ENCODE peak calls at places on chromosomes 3 and 15, in ten cellular contexts. C is AG20443; A is iPS DF 19.7; L is effector memory CD4-positive, alpha-beta T cell; B is activated T-cell treated with anti-CD3 and anti-CD28 coated beads for 4 hours; J is tibial artery; O is activated CD8-positive, alpha-beta T cell treated with anti-CD3 and anti-CD28 coated beads for 36 hours; E is GM23248; H is NCI-H1092 treated with DMSO at 0.1 percent for 48 hours; P is activated CD4-positive, CD25-positive, alpha-beta regulatory T cell. N is an unnamed sample.

GRCh38 chr3:154904328-154904727 is 175.8 kb upstream of the MME start:
- DNase-seq in E (peak; percentile 53), C (peak; percentile 30), H (no peak), L (no peak), B (no peak), O (no peak), P (no peak), J (no peak), A (peak; percentile 30), N (no peak)

GRCh38 chr3:15181511-15181910 is 24.5 kb upstream of the CAPN7 start:
- DNase-seq in A (no peak), J (no peak), E (no peak), P (no peak), O (no peak), L (no peak), H (no peak), B (no peak), C (no peak), N (no peak)

GRCh38 chr3:116059421-116060096 is 385.7 kb downstream of the LSAMP start:
- DNase-seq in B (no peak), A (peak; percentile 78), O (no peak), L (no peak), E (peak; percentile 85), C (peak; percentile 81), H (no peak), J (no peak), P (no peak), N (peak; percentile 63)

GRCh38 chr15:62104846-62105245 is 38.1 kb downstream of the C2CD4A start:
- DNase-seq in E (no peak), J (no peak), H (no peak), B (no peak), L (no peak), A (no peak), P (no peak), C (no peak), O (no peak), N (no peak)

GRCh38 chr3:125148836-125149235 is 63.7 kb downstream of the SLC12A8 start:
- DNase-seq in E (peak; percentile 88), A (no peak), H (no peak), B (no peak), O (peak; percentile 37), L (no peak), P (no peak), C (peak; percentile 88), J (peak; percentile 85), N (no peak)

GRCh38 chr15:59632714-59633113 is 21.1 kb downstream of the GCNT3 start:
- DNase-seq in B (no peak), P (no peak), H (no peak), J (no peak), L (no peak), C (peak; percentile 38), E (peak; percentile 35), O (no peak), A (peak; percentile 38), N (no peak)

GRCh38 chr15:33654859-33655258 is 313.4 kb upstream of the CHRM5 start:
- DNase-seq in C (no peak), P (no peak), B (no peak), A (no peak), L (no peak), O (no peak), J (no peak), E (peak; percentile 38), H (no peak), N (no peak)

GRCh38 chr3:140225996-140226395 is 291.0 kb downstream of the CLSTN2 start:
- DNase-seq in B (no peak), L (no peak), H (no peak), E (no peak), O (no peak), A (no peak), J (no peak), C (no peak), P (no peak), N (no peak)

GRCh38 chr3:129476586-129476985 is 36.6 kb downstream of the IFT122 start:
- DNase-seq in B (no peak), C (no peak), J (no peak), L (no peak), P (no peak), O (no peak), H (no peak), E (no peak), A (no peak), N (no peak)

GRCh38 chr3:71542548-71543370 is 40.8 kb downstream of the FOXP1 start:
- DNase-seq in J (peak; percentile 91), E (peak; percentile 98), O (peak; percentile 41), A (no peak), P (no peak), L (no peak), B (no peak), H (no peak), C (peak; percentile 91), N (no peak)

GRCh38 chr15:75070674-75071073 is 47.3 kb downstream of the PPCDC start:
- DNase-seq in O (no peak), E (no peak), P (no peak), A (no peak), L (no peak), B (no peak), H (no peak), C (no peak), J (no peak), N (no peak)

GRCh38 chr3:194318511-194319161 is 32.5 kb downstream of the CPN2 start:
- DNase-seq in B (no peak), L (no peak), E (peak; percentile 37), A (no peak), C (no peak), J (no peak), O (no peak), H (no peak), P (no peak), N (no peak)

GRCh38 chr15:34126522-34126921 is 24.6 kb downstream of the PGBD4 start:
- DNase-seq in C (no peak), B (no peak), H (no peak), A (no peak), O (no peak), E (no peak), P (no peak), J (no peak), L (no peak), N (no peak)

GRCh38 chr3:50623840-50624474 is 7.0 kb downstream of the MAPKAPK3 start:
- DNase-seq in B (no peak), H (no peak), L (no peak), E (peak; percentile 77), J (no peak), A (no peak), C (peak; percentile 22), P (no peak), O (peak; percentile 88), N (no peak)

GRCh38 chr15:29859981-29860745 is 37.9 kb upstream of the TJP1 start:
- DNase-seq in C (peak; percentile 86), A (no peak), H (no peak), L (no peak), B (no peak), E (peak; percentile 88), O (no peak), P (no peak), J (no peak), N (no peak)

GRCh38 chr15:82543155-82543554 is 2.9 kb upstream of the RPS17 start:
- DNase-seq in J (no peak), H (no peak), P (no peak), O (no peak), E (peak; percentile 77), B (no peak), L (no peak), A (no peak), C (peak; percentile 83), N (no peak)

GRCh38 chr3:127260416-127260815 is 27.4 kb downstream of the PRR20G start:
- DNase-seq in C (no peak), J (no peak), B (no peak), A (no peak), H (no peak), P (no peak), L (no peak), O (no peak), E (no peak), N (no peak)

GRCh38 chr3:184815046-184815930 is 3.3 kb downstream of the VPS8 start:
- DNase-seq in H (no peak), E (peak; percentile 77), A (no peak), L (no peak), J (no peak), C (peak; percentile 19), P (no peak), O (peak; percentile 59), B (no peak), N (no peak)

GRCh38 chr3:46865034-46865507 is 1.8 kb upstream of the MYL3 start:
- DNase-seq in H (no peak), J (peak; percentile 81), O (no peak), C (peak; percentile 69), E (peak; percentile 61), P (no peak), A (no peak), L (no peak), B (no peak), N (no peak)

GRCh38 chr3:190044142-190044541 is 76.6 kb downstream of the P3H2 start:
- DNase-seq in P (no peak), L (no peak), O (no peak), E (peak; percentile 82), A (no peak), H (no peak), B (no peak), C (peak; percentile 39), J (no peak), N (no peak)

GRCh38 chr3:57281710-57282109 is 10.8 kb downstream of the ASB14 start:
- DNase-seq in H (no peak), O (no peak), A (no peak), L (no peak), E (peak; percentile 58), C (peak; percentile 9), B (no peak), J (no peak), P (no peak), N (no peak)

GRCh38 chr3:29914861-29915524 is 634.1 kb downstream of the RBMS3 start:
- DNase-seq in C (peak; percentile 48), E (peak; percentile 86), A (no peak), L (no peak), B (no peak), O (no peak), J (no peak), P (no peak), H (no peak), N (no peak)

GRCh38 chr3:131694351-131694750 is 191.6 kb upstream of the MRPL3 start:
- DNase-seq in E (peak; percentile 73), C (peak; percentile 68), J (no peak), O (no peak), H (no peak), A (no peak), L (no peak), P (no peak), B (no peak), N (no peak)

GRCh38 chr3:6861331-6861988 is 545 bp downstream of the GRM7 start:
- DNase-seq in B (no peak), E (no peak), C (no peak), L (no peak), A (no peak), J (no peak), O (no peak), P (no peak), H (no peak), N (no peak)

GRCh38 chr15:74568594-74568993 is 27.6 kb downstream of the ARID3B start:
- DNase-seq in P (no peak), O (no peak), H (no peak), C (no peak), B (no peak), J (no peak), A (no peak), L (no peak), E (no peak), N (no peak)

GRCh38 chr3:63232764-63233396 is 45.2 kb upstream of the SYNPR start:
- DNase-seq in E (peak; percentile 50), B (no peak), C (peak; percentile 16), O (no peak), A (no peak), L (no peak), H (peak; percentile 14), J (no peak), P (no peak), N (no peak)

GRCh38 chr15:75648156-75649000 is 666 bp downstream of the SNX33 start:
- DNase-seq in L (no peak), H (no peak), A (no peak), C (peak; percentile 57), B (no peak), E (peak; percentile 67), J (no peak), O (peak; percentile 29), P (no peak), N (no peak)

GRCh38 chr3:184884359-184885017 is 72.5 kb downstream of the VPS8 start:
- DNase-seq in P (no peak), L (no peak), E (no peak), B (no peak), H (no peak), O (no peak), J (no peak), C (no peak), A (no peak), N (no peak)